ENCODE peak calls at places on chromosomes 5 and 9, in six cellular contexts. O is SW480, R is neural crest cell, F is T-cell, N is OCI-LY7, K is Calu3. E is an unnamed sample.

GRCh38 chr9:93898026-93898425 is 57.1 kb downstream of the BARX1 start:
- DNase-seq in K (no peak), F (no peak), R (no peak), N (no peak), O (no peak), E (no peak)

GRCh38 chr5:135319928-135320606 is 79.0 kb downstream of the MACROH2A1 start:
- DNase-seq in O (no peak), R (no peak), K (no peak), F (no peak), N (no peak), E (no peak)

GRCh38 chr5:125412561-125413535 is 666.4 kb upstream of the ZNF608 start:
- DNase-seq in F (no peak), K (peak; percentile 87), N (peak; percentile 37), O (peak; percentile 28), R (peak; percentile 60), E (no peak)

GRCh38 chr5:159873680-159874079 is 42.6 kb upstream of the ADRA1B start:
- DNase-seq in K (no peak), O (peak; percentile 38), R (no peak), F (no peak), N (no peak), E (no peak)

GRCh38 chr9:20838218-20838617 is 154.2 kb downstream of the FOCAD start:
- DNase-seq in F (no peak), R (no peak), O (no peak), N (no peak), K (no peak), E (no peak)

GRCh38 chr9:95511232-95511951 is 5.4 kb downstream of the PTCH1 start:
- DNase-seq in O (peak; percentile 86), F (no peak), K (no peak), N (peak; percentile 66), R (peak; percentile 72), E (peak; percentile 27)

GRCh38 chr5:96292582-96293247 is 140.3 kb downstream of the PCSK1 start:
- DNase-seq in R (no peak), K (no peak), O (no peak), N (no peak), F (no peak), E (no peak)

GRCh38 chr9:92977279-92977678 is 30.0 kb downstream of the FGD3 start:
- DNase-seq in O (no peak), N (no peak), F (no peak), K (no peak), R (no peak), E (no peak)

GRCh38 chr5:125660231-125660895 is 762.8 kb upstream of the GRAMD2B start:
- DNase-seq in R (no peak), O (no peak), F (no peak), N (no peak), K (no peak), E (no peak)

GRCh38 chr9:94772654-94773303 is 46.3 kb downstream of the AOPEP start:
- DNase-seq in R (peak; percentile 14), F (no peak), K (no peak), O (no peak), N (no peak), E (no peak)

GRCh38 chr5:145981612-145982571 is 45.5 kb downstream of the SH3RF2 start:
- DNase-seq in R (no peak), K (peak; percentile 68), O (no peak), F (no peak), N (no peak), E (no peak)

GRCh38 chr9:69215774-69216482 is 41.9 kb downstream of the TJP2 start:
- DNase-seq in N (no peak), K (no peak), R (no peak), F (no peak), O (no peak), E (no peak)

GRCh38 chr5:14869286-14870164 is 2.1 kb downstream of the ANKH start:
- DNase-seq in O (peak; percentile 15), N (peak; percentile 29), K (no peak), F (no peak), R (no peak), E (no peak)

GRCh38 chr5:168747987-168748777 is 169.0 kb upstream of the PANK3 start:
- DNase-seq in N (peak; percentile 52), F (no peak), O (peak; percentile 16), R (peak; percentile 63), K (peak; percentile 69), E (no peak)

GRCh38 chr5:26482817-26483375 is 555.5 kb downstream of the CDH9 start:
- DNase-seq in N (peak; percentile 24), O (peak; percentile 53), K (peak; percentile 39), R (peak; percentile 29), F (no peak), E (no peak)

GRCh38 chr5:149126898-149127297 is 14.4 kb upstream of the ABLIM3 start:
- DNase-seq in K (no peak), F (no peak), R (no peak), N (no peak), O (no peak), E (no peak)

GRCh38 chr9:2465921-2466460 is 155.6 kb upstream of the VLDLR start:
- DNase-seq in N (no peak), R (no peak), O (peak; percentile 82), F (no peak), K (peak; percentile 44), E (no peak)

GRCh38 chr5:55220433-55221185 is 6.5 kb downstream of the MCIDAS start:
- DNase-seq in R (peak; percentile 23), O (no peak), N (no peak), F (no peak), K (no peak), E (no peak)

GRCh38 chr5:60036539-60036938 is 143.0 kb upstream of the PDE4D start:
- DNase-seq in R (no peak), N (no peak), F (no peak), K (no peak), O (no peak), E (no peak)

GRCh38 chr5:125559296-125559695 is 812.9 kb upstream of the ZNF608 start:
- DNase-seq in O (peak; percentile 32), R (no peak), F (no peak), N (no peak), K (peak; percentile 44), E (no peak)

GRCh38 chr9:137317979-137318511 is 16.0 kb upstream of the NRARP start:
- DNase-seq in K (no peak), O (no peak), R (no peak), F (no peak), N (no peak), E (no peak)

GRCh38 chr5:4548341-4548740 is 591.8 kb upstream of the ADAMTS16 start:
- DNase-seq in O (no peak), N (no peak), R (no peak), K (no peak), F (no peak), E (no peak)

GRCh38 chr5:73856972-73857371 is 231.0 kb downstream of the ARHGEF28 start:
- DNase-seq in F (no peak), N (no peak), K (no peak), R (no peak), O (no peak), E (no peak)

GRCh38 chr5:69451941-69452652 is 37.2 kb downstream of the MARVELD2 start:
- DNase-seq in F (no peak), N (no peak), O (no peak), K (no peak), R (no peak), E (no peak)

GRCh38 chr9:36847781-36848673 is 186.0 kb downstream of the PAX5 start:
- DNase-seq in R (no peak), F (no peak), N (no peak), O (peak; percentile 21), K (no peak), E (no peak)

GRCh38 chr5:133735346-133735745 is 123.0 kb upstream of the FSTL4 start:
- DNase-seq in O (peak; percentile 52), N (no peak), F (no peak), K (peak; percentile 38), R (no peak), E (no peak)

GRCh38 chr9:105737205-105737604 is 42.9 kb downstream of the TMEM38B start:
- DNase-seq in K (no peak), N (no peak), R (no peak), F (no peak), O (no peak), E (no peak)

GRCh38 chr5:80181618-80182211 is 74.1 kb downstream of the SERINC5 start:
- DNase-seq in O (peak; percentile 98), K (peak; percentile 90), F (peak; percentile 25), N (peak; percentile 95), R (no peak), E (peak; percentile 44)

GRCh38 chr5:150239794-150240122 is 49.8 kb downstream of the CAMK2A start:
- DNase-seq in N (no peak), F (no peak), R (no peak), O (no peak), K (no peak), E (no peak)

GRCh38 chr5:67361932-67362729 is 165.5 kb upstream of the CD180 start:
- DNase-seq in N (no peak), F (no peak), O (no peak), K (no peak), R (no peak), E (no peak)

GRCh38 chr5:172452398-172453205 is 1.7 kb downstream of the SH3PXD2B start:
- DNase-seq in F (no peak), N (no peak), K (peak; percentile 30), O (no peak), R (no peak), E (no peak)

GRCh38 chr5:159273923-159274322 is 10.8 kb downstream of the UBLCP1 start:
- DNase-seq in F (no peak), K (no peak), N (no peak), R (no peak), O (no peak), E (no peak)

GRCh38 chr5:176810687-176811501 is 535 bp downstream of the UNC5A start:
- DNase-seq in O (no peak), K (peak; percentile 37), F (no peak), N (no peak), R (no peak), E (no peak)

GRCh38 chr5:399296-400281 is 43.4 kb upstream of the EXOC3 start:
- DNase-seq in N (no peak), K (peak; percentile 90), F (no peak), O (peak; percentile 98), R (peak; percentile 65), E (no peak)

GRCh38 chr5:115956957-115957356 is 5.3 kb upstream of the LVRN start:
- DNase-seq in N (no peak), F (no peak), O (no peak), R (no peak), K (no peak), E (no peak)

GRCh38 chr5:141783599-141784296 is 94.5 kb downstream of the PCDH1 start:
- DNase-seq in K (peak; percentile 70), O (peak; percentile 60), R (no peak), F (no peak), N (no peak), E (no peak)

GRCh38 chr5:100444961-100445360 is 90.2 kb upstream of the FAM174A start:
- DNase-seq in K (no peak), F (no peak), O (no peak), N (no peak), R (no peak), E (no peak)

GRCh38 chr9:132163457-132163875 is 1.6 kb downstream of the NTNG2 start:
- DNase-seq in O (no peak), K (no peak), F (no peak), N (no peak), R (no peak), E (no peak)

GRCh38 chr5:107640568-107640967 is 30.2 kb downstream of the EFNA5 start:
- DNase-seq in F (no peak), N (no peak), K (no peak), R (no peak), O (no peak), E (no peak)

E was measured in T-helper 9 cell.